ENCODE peak calls at places on chromosomes 13 and 19, in seven cellular contexts. One of them, this sample, is unnamed.

GRCh38 chr19:33064778-33065550 is at the start of gene RHPN2:
- DNase-seq in A549: peak
- DNase-seq in IMR-90: peak
- DNase-seq in H1: no peak
- DNase-seq in HCT116: peak
- DNase-seq in GM12878: no peak
- DNase-seq in K562: peak
- DNase-seq in this sample: peak

GRCh38 chr13:106350208-106350607 is 185.3 kb downstream of the EFNB2 start:
- DNase-seq in A549: no peak
- DNase-seq in IMR-90: no peak
- DNase-seq in H1: no peak
- DNase-seq in HCT116: peak
- DNase-seq in GM12878: no peak
- DNase-seq in K562: no peak
- DNase-seq in this sample: no peak

GRCh38 chr19:15633122-15633521 is 7.6 kb upstream of the CYP4F3 start:
- DNase-seq in A549: no peak
- DNase-seq in IMR-90: no peak
- DNase-seq in H1: no peak
- DNase-seq in HCT116: no peak
- DNase-seq in GM12878: no peak
- DNase-seq in K562: no peak
- DNase-seq in this sample: no peak

GRCh38 chr13:77544365-77544764 is 8.9 kb downstream of the SCEL start:
- DNase-seq in A549: no peak
- DNase-seq in IMR-90: no peak
- DNase-seq in H1: no peak
- DNase-seq in HCT116: no peak
- DNase-seq in GM12878: no peak
- DNase-seq in K562: no peak
- DNase-seq in this sample: no peak

GRCh38 chr19:58566989-58567388 is 6.1 kb downstream of the MZF1 start:
- DNase-seq in A549: no peak
- DNase-seq in IMR-90: no peak
- DNase-seq in H1: no peak
- DNase-seq in HCT116: no peak
- DNase-seq in GM12878: no peak
- DNase-seq in K562: no peak
- DNase-seq in this sample: no peak

GRCh38 chr19:1269478-1270167 is 491 bp downstream of the CIRBP start:
- DNase-seq in A549: peak
- DNase-seq in IMR-90: peak
- DNase-seq in H1: no peak
- DNase-seq in HCT116: no peak
- DNase-seq in GM12878: no peak
- DNase-seq in K562: peak
- DNase-seq in this sample: peak

GRCh38 chr13:91882918-91883317 is 484.5 kb downstream of the GPC5 start:
- DNase-seq in A549: no peak
- DNase-seq in IMR-90: no peak
- DNase-seq in H1: no peak
- DNase-seq in HCT116: no peak
- DNase-seq in GM12878: no peak
- DNase-seq in K562: no peak
- DNase-seq in this sample: no peak

GRCh38 chr13:96900992-96901391 is 93.3 kb downstream of the OXGR1 start:
- DNase-seq in A549: no peak
- DNase-seq in IMR-90: no peak
- DNase-seq in H1: no peak
- DNase-seq in HCT116: no peak
- DNase-seq in GM12878: no peak
- DNase-seq in K562: no peak
- DNase-seq in this sample: no peak

GRCh38 chr13:50594276-50594970 is 249.1 kb downstream of the DLEU7 start:
- DNase-seq in A549: no peak
- DNase-seq in IMR-90: no peak
- DNase-seq in H1: no peak
- DNase-seq in HCT116: no peak
- DNase-seq in GM12878: peak
- DNase-seq in K562: peak
- DNase-seq in this sample: peak

GRCh38 chr19:53991224-53992113 is at the start of gene CACNG6:
- DNase-seq in A549: peak
- DNase-seq in IMR-90: no peak
- DNase-seq in H1: no peak
- DNase-seq in HCT116: no peak
- DNase-seq in GM12878: no peak
- DNase-seq in K562: no peak
- DNase-seq in this sample: no peak

GRCh38 chr13:87671031-87671823 is at the start of gene SLITRK5:
- DNase-seq in A549: peak
- DNase-seq in IMR-90: peak
- DNase-seq in H1: no peak
- DNase-seq in HCT116: no peak
- DNase-seq in GM12878: no peak
- DNase-seq in K562: no peak
- DNase-seq in this sample: peak

GRCh38 chr13:111060237-111060919 is 54.7 kb upstream of the ARHGEF7 start:
- DNase-seq in A549: no peak
- DNase-seq in IMR-90: no peak
- DNase-seq in H1: no peak
- DNase-seq in HCT116: no peak
- DNase-seq in GM12878: no peak
- DNase-seq in K562: no peak
- DNase-seq in this sample: no peak

GRCh38 chr13:111514646-111515617 is 194.5 kb downstream of the TEX29 start:
- DNase-seq in A549: no peak
- DNase-seq in IMR-90: no peak
- DNase-seq in H1: no peak
- DNase-seq in HCT116: no peak
- DNase-seq in GM12878: no peak
- DNase-seq in K562: no peak
- DNase-seq in this sample: no peak

GRCh38 chr13:98794498-98794897 is 42.0 kb upstream of the SLC15A1 start:
- DNase-seq in A549: no peak
- DNase-seq in IMR-90: no peak
- DNase-seq in H1: no peak
- DNase-seq in HCT116: no peak
- DNase-seq in GM12878: no peak
- DNase-seq in K562: no peak
- DNase-seq in this sample: no peak

GRCh38 chr13:77904031-77904430 is 14.6 kb downstream of the EDNRB start:
- DNase-seq in A549: no peak
- DNase-seq in IMR-90: no peak
- DNase-seq in H1: no peak
- DNase-seq in HCT116: no peak
- DNase-seq in GM12878: no peak
- DNase-seq in K562: no peak
- DNase-seq in this sample: no peak

GRCh38 chr13:32846020-32846451 is 170.2 kb upstream of the KL start:
- DNase-seq in A549: no peak
- DNase-seq in IMR-90: no peak
- DNase-seq in H1: no peak
- DNase-seq in HCT116: no peak
- DNase-seq in GM12878: no peak
- DNase-seq in K562: no peak
- DNase-seq in this sample: no peak

GRCh38 chr13:102236830-102237621 is 164.8 kb downstream of the FGF14 start:
- DNase-seq in A549: no peak
- DNase-seq in IMR-90: no peak
- DNase-seq in H1: no peak
- DNase-seq in HCT116: no peak
- DNase-seq in GM12878: no peak
- DNase-seq in K562: no peak
- DNase-seq in this sample: no peak

GRCh38 chr13:41455725-41456419 is 1.5 kb upstream of the RGCC start:
- DNase-seq in A549: no peak
- DNase-seq in IMR-90: no peak
- DNase-seq in H1: no peak
- DNase-seq in HCT116: no peak
- DNase-seq in GM12878: no peak
- DNase-seq in K562: no peak
- DNase-seq in this sample: no peak

GRCh38 chr13:79775830-79776229 is 294.9 kb downstream of the NDFIP2 start:
- DNase-seq in A549: peak
- DNase-seq in IMR-90: peak
- DNase-seq in H1: no peak
- DNase-seq in HCT116: peak
- DNase-seq in GM12878: no peak
- DNase-seq in K562: no peak
- DNase-seq in this sample: peak

GRCh38 chr19:31908486-31909255 is 436.7 kb upstream of the ZNF507 start:
- DNase-seq in A549: no peak
- DNase-seq in IMR-90: no peak
- DNase-seq in H1: no peak
- DNase-seq in HCT116: no peak
- DNase-seq in GM12878: no peak
- DNase-seq in K562: no peak
- DNase-seq in this sample: no peak

GRCh38 chr13:58744686-58745085 is 1113.1 kb downstream of the PCDH17 start:
- DNase-seq in A549: no peak
- DNase-seq in IMR-90: no peak
- DNase-seq in H1: no peak
- DNase-seq in HCT116: no peak
- DNase-seq in GM12878: no peak
- DNase-seq in K562: no peak
- DNase-seq in this sample: no peak

GRCh38 chr19:39993605-39994004 is 3.3 kb upstream of the ZNF546 start:
- DNase-seq in A549: no peak
- DNase-seq in IMR-90: no peak
- DNase-seq in H1: no peak
- DNase-seq in HCT116: no peak
- DNase-seq in GM12878: no peak
- DNase-seq in K562: no peak
- DNase-seq in this sample: no peak

GRCh38 chr13:90641884-90642283 is 705.6 kb upstream of the MIR17HG start:
- DNase-seq in A549: no peak
- DNase-seq in IMR-90: no peak
- DNase-seq in H1: no peak
- DNase-seq in HCT116: no peak
- DNase-seq in GM12878: no peak
- DNase-seq in K562: no peak
- DNase-seq in this sample: no peak

DNA sequence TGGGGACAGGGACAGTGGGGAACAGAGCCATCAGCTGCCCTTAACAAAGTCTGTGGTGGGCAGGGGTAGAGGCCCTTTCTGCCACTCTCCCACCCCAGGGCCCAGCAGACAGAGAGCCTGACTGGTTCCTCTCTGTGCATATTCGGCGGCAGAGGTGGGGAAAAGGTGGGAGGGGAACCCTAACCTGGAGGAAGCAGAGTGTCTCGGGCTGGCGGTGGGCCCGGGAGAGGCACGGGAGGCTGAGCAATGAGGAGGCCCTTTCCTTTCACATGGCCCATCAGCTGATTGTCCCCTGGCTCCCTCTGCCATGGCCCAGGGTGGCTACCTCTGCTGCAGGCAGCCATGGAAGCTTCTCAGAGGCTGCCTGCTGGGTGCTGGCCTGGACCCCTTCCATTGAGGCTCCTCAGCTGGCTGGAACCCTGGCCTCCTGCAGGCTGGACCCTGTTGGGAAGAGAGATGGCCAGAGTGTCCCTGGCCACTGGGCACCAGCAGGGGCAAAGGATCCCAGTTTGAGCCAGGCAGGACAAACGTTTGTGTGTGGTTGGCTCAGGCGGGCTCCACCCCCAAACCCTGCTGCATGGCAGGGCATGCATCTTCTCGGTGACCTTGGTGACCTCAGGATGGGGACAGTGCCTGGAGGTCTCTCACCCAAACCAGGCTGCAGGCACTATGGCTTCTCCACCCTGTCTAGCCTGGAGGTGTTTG is 202.8 kb upstream of the ZNF536 start:
- DNase-seq in A549: no peak
- DNase-seq in IMR-90: no peak
- DNase-seq in H1: no peak
- DNase-seq in HCT116: no peak
- DNase-seq in GM12878: no peak
- DNase-seq in K562: no peak
- DNase-seq in this sample: no peak
- TF ChIP-seq CEBPB in A549: no peak
- TF ChIP-seq CEBPB in IMR-90: no peak
- TF ChIP-seq CEBPB in H1: no peak
- TF ChIP-seq CEBPB in HCT116: no peak
- TF ChIP-seq CEBPB in GM12878: no peak
- TF ChIP-seq CEBPB in K562: no peak
- TF ChIP-seq CEBPB in this sample: no peak

DNA sequence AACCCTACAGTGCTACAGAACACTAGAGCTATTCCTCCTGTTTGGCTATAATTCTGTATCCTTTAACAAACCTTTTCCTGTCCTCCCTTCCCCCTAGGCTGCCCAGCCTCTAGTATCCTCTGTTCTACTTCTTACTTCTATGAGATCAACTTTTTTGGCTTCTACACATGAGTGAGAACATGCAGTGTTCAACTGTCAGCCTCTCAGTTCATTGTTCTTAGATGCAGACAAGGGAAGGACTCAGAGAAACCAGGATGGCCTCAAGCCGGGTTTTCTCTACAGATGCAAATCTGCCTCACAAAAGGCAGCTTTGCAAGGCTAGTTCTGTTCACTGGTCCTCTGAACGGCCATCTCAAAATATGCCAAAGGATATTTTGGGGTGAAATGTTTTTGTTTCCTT is 18.4 kb downstream of the AMER2 start:
- DNase-seq in A549: no peak
- DNase-seq in IMR-90: no peak
- DNase-seq in H1: no peak
- DNase-seq in HCT116: no peak
- DNase-seq in GM12878: no peak
- DNase-seq in K562: no peak
- DNase-seq in this sample: no peak
- TF ChIP-seq CEBPB in A549: no peak
- TF ChIP-seq CEBPB in IMR-90: no peak
- TF ChIP-seq CEBPB in H1: no peak
- TF ChIP-seq CEBPB in HCT116: no peak
- TF ChIP-seq CEBPB in GM12878: no peak
- TF ChIP-seq CEBPB in K562: no peak
- TF ChIP-seq CEBPB in this sample: no peak

GRCh38 chr13:27354379-27354778 is 70.0 kb upstream of the GTF3A start:
- DNase-seq in A549: no peak
- DNase-seq in IMR-90: peak
- DNase-seq in H1: no peak
- DNase-seq in HCT116: no peak
- DNase-seq in GM12878: no peak
- DNase-seq in K562: no peak
- DNase-seq in this sample: no peak
- TF ChIP-seq CEBPB in A549: no peak
- TF ChIP-seq CEBPB in IMR-90: no peak
- TF ChIP-seq CEBPB in H1: no peak
- TF ChIP-seq CEBPB in HCT116: no peak
- TF ChIP-seq CEBPB in GM12878: no peak
- TF ChIP-seq CEBPB in K562: no peak
- TF ChIP-seq CEBPB in this sample: no peak

DNA sequence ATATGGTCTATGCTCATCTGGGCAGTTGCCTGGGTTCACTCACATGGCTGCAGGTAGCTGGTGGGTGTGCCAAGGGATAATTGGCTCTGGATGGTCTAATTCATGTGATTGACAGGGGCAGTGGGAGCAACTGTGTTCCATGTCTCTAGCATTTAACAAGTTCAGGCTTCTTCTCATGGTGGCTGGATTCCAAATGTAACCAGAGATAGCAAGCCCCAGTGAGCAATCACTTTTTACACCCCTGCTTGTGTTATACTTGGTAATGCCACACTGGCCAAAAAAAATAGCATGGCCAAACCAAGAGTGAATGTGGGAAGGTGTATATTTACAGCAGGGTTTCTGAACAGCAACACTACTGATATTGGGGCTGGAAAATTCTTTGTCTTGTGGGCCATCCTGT is 89.6 kb upstream of the TNFSF11 start:
- DNase-seq in A549: no peak
- DNase-seq in IMR-90: no peak
- DNase-seq in H1: no peak
- DNase-seq in HCT116: no peak
- DNase-seq in GM12878: no peak
- DNase-seq in K562: no peak
- DNase-seq in this sample: no peak
- TF ChIP-seq CEBPB in A549: no peak
- TF ChIP-seq CEBPB in IMR-90: no peak
- TF ChIP-seq CEBPB in H1: no peak
- TF ChIP-seq CEBPB in HCT116: no peak
- TF ChIP-seq CEBPB in GM12878: no peak
- TF ChIP-seq CEBPB in K562: no peak
- TF ChIP-seq CEBPB in this sample: no peak